ENCODE peak calls at places on chromosomes 6 and 20, in six cellular contexts. One of them, this sample, is unnamed.

GRCh38 chr6:75128881-75129570 is 76.8 kb downstream of the COL12A1 start:
- DNase-seq in neural progenitor cell: no peak
- DNase-seq in HL-60: no peak
- DNase-seq in left ventricle myocardium inferior: no peak
- DNase-seq in CD14-positive monocyte: no peak
- DNase-seq in GM23338: no peak
- DNase-seq in this sample: no peak

GRCh38 chr6:81938991-81939773 is 186.7 kb upstream of the TENT5A start:
- DNase-seq in left ventricle myocardium inferior: no peak
- DNase-seq in GM23338: peak; percentile 6
- DNase-seq in CD14-positive monocyte: no peak
- DNase-seq in HL-60: no peak
- DNase-seq in neural progenitor cell: no peak
- DNase-seq in this sample: no peak

GRCh38 chr6:150091466-150091865 is 22.5 kb upstream of the ULBP3 start:
- DNase-seq in left ventricle myocardium inferior: no peak
- DNase-seq in GM23338: no peak
- DNase-seq in CD14-positive monocyte: no peak
- DNase-seq in neural progenitor cell: no peak
- DNase-seq in HL-60: no peak
- DNase-seq in this sample: no peak

GRCh38 chr6:122676688-122677087 is 66.5 kb downstream of the PKIB start:
- DNase-seq in neural progenitor cell: no peak
- DNase-seq in GM23338: no peak
- DNase-seq in left ventricle myocardium inferior: no peak
- DNase-seq in CD14-positive monocyte: no peak
- DNase-seq in HL-60: no peak
- DNase-seq in this sample: no peak

GRCh38 chr6:154166140-154166539 is 127.1 kb downstream of the OPRM1 start:
- DNase-seq in neural progenitor cell: no peak
- DNase-seq in GM23338: peak; percentile 60
- DNase-seq in HL-60: no peak
- DNase-seq in left ventricle myocardium inferior: no peak
- DNase-seq in CD14-positive monocyte: no peak
- DNase-seq in this sample: no peak

GRCh38 chr6:78844899-78845298 is 22.5 kb upstream of the IRAK1BP1 start:
- DNase-seq in CD14-positive monocyte: no peak
- DNase-seq in neural progenitor cell: no peak
- DNase-seq in HL-60: no peak
- DNase-seq in left ventricle myocardium inferior: no peak
- DNase-seq in GM23338: no peak
- DNase-seq in this sample: no peak

GRCh38 chr6:46044876-46045617 is 29.4 kb upstream of the CLIC5 start:
- DNase-seq in neural progenitor cell: no peak
- DNase-seq in CD14-positive monocyte: no peak
- DNase-seq in HL-60: no peak
- DNase-seq in GM23338: no peak
- DNase-seq in left ventricle myocardium inferior: peak; percentile 32
- DNase-seq in this sample: no peak

GRCh38 chr6:7697820-7698623 is 27.9 kb upstream of the BMP6 start:
- DNase-seq in HL-60: peak; percentile 92
- DNase-seq in GM23338: peak; percentile 29
- DNase-seq in left ventricle myocardium inferior: no peak
- DNase-seq in CD14-positive monocyte: peak; percentile 92
- DNase-seq in neural progenitor cell: no peak
- DNase-seq in this sample: no peak

GRCh38 chr20:51388227-51388626 is 154.3 kb downstream of the NFATC2 start:
- DNase-seq in CD14-positive monocyte: no peak
- DNase-seq in neural progenitor cell: no peak
- DNase-seq in GM23338: no peak
- DNase-seq in HL-60: no peak
- DNase-seq in left ventricle myocardium inferior: no peak
- DNase-seq in this sample: no peak

GRCh38 chr6:118319890-118320289 is 228.2 kb upstream of the PLN start:
- DNase-seq in CD14-positive monocyte: no peak
- DNase-seq in GM23338: no peak
- DNase-seq in left ventricle myocardium inferior: no peak
- DNase-seq in neural progenitor cell: peak; percentile 49
- DNase-seq in HL-60: no peak
- DNase-seq in this sample: no peak

GRCh38 chr20:8589956-8590355 is 457.9 kb downstream of the PLCB1 start:
- DNase-seq in HL-60: no peak
- DNase-seq in left ventricle myocardium inferior: no peak
- DNase-seq in CD14-positive monocyte: no peak
- DNase-seq in neural progenitor cell: no peak
- DNase-seq in GM23338: no peak
- DNase-seq in this sample: no peak

GRCh38 chr6:165636015-165636414 is 27.0 kb downstream of the PDE10A start:
- DNase-seq in GM23338: no peak
- DNase-seq in CD14-positive monocyte: no peak
- DNase-seq in neural progenitor cell: no peak
- DNase-seq in HL-60: no peak
- DNase-seq in left ventricle myocardium inferior: no peak
- DNase-seq in this sample: no peak

GRCh38 chr20:4041748-4042411 is 26.5 kb upstream of the RNF24 start:
- DNase-seq in HL-60: peak; percentile 54
- DNase-seq in left ventricle myocardium inferior: peak; percentile 25
- DNase-seq in CD14-positive monocyte: no peak
- DNase-seq in GM23338: no peak
- DNase-seq in neural progenitor cell: no peak
- DNase-seq in this sample: no peak

GRCh38 chr20:4563534-4563933 is 158.2 kb upstream of the PRND start:
- DNase-seq in neural progenitor cell: peak; percentile 56
- DNase-seq in CD14-positive monocyte: no peak
- DNase-seq in HL-60: no peak
- DNase-seq in GM23338: peak; percentile 70
- DNase-seq in left ventricle myocardium inferior: no peak
- DNase-seq in this sample: no peak

GRCh38 chr6:154872605-154873004 is 122.5 kb upstream of the TIAM2 start:
- DNase-seq in left ventricle myocardium inferior: no peak
- DNase-seq in neural progenitor cell: peak; percentile 49
- DNase-seq in CD14-positive monocyte: no peak
- DNase-seq in HL-60: no peak
- DNase-seq in GM23338: peak; percentile 73
- DNase-seq in this sample: no peak

GRCh38 chr6:151722342-151722741 is 85.1 kb upstream of the ESR1 start:
- DNase-seq in HL-60: no peak
- DNase-seq in neural progenitor cell: no peak
- DNase-seq in left ventricle myocardium inferior: no peak
- DNase-seq in CD14-positive monocyte: no peak
- DNase-seq in GM23338: no peak
- DNase-seq in this sample: no peak

GRCh38 chr6:6577736-6578135 is 10.8 kb upstream of the LY86 start:
- DNase-seq in HL-60: no peak
- DNase-seq in CD14-positive monocyte: no peak
- DNase-seq in neural progenitor cell: no peak
- DNase-seq in GM23338: no peak
- DNase-seq in left ventricle myocardium inferior: no peak
- DNase-seq in this sample: no peak

GRCh38 chr20:11716239-11716944 is 201.3 kb upstream of the BTBD3 start:
- DNase-seq in left ventricle myocardium inferior: no peak
- DNase-seq in HL-60: peak; percentile 41
- DNase-seq in neural progenitor cell: peak; percentile 64
- DNase-seq in CD14-positive monocyte: no peak
- DNase-seq in GM23338: peak; percentile 89
- DNase-seq in this sample: no peak
- TF ChIP-seq CTCF in left ventricle myocardium inferior: no peak
- TF ChIP-seq CTCF in HL-60: no peak
- TF ChIP-seq CTCF in neural progenitor cell: peak; percentile 56
- TF ChIP-seq CTCF in CD14-positive monocyte: no peak
- TF ChIP-seq CTCF in GM23338: peak; percentile 58
- TF ChIP-seq CTCF in this sample: peak; percentile 80

GRCh38 chr6:36809933-36810844 is 29.1 kb downstream of the CPNE5 start:
- DNase-seq in left ventricle myocardium inferior: no peak
- DNase-seq in HL-60: no peak
- DNase-seq in neural progenitor cell: peak; percentile 41
- DNase-seq in GM23338: peak; percentile 62
- DNase-seq in CD14-positive monocyte: no peak
- DNase-seq in this sample: no peak
- TF ChIP-seq CTCF in left ventricle myocardium inferior: no peak
- TF ChIP-seq CTCF in HL-60: no peak
- TF ChIP-seq CTCF in neural progenitor cell: peak; percentile 46
- TF ChIP-seq CTCF in GM23338: peak; percentile 78
- TF ChIP-seq CTCF in CD14-positive monocyte: no peak
- TF ChIP-seq CTCF in this sample: no peak

DNA sequence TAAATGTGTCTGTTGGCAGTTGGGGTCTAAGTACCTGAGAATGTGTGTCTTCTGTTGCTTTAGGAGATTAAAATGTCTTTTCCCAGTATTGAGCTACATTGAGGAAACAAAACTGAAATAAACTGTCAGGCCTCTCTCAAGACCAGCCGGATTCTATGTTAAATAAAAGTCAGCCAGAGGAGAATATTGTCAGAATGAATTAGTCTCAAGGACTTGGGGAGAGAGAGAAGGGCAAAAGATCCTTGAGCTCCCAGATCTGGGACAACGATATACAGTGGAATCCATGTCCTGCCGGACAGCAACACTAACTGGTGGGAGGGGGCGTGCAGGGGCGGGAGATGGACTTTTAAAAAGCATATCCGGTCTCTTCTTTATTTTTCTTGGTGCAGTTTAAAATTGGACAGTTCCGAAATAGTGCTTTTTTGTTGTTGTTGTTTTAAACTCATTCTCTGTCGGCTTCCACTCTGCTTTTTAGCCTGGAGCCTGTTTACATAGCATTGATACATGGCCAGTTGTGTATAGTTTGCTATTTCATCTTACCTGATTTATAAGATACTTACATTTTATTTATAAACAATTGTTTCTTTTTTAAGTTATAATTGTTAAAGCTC is 3.3 kb upstream of the TBX18 start:
- DNase-seq in left ventricle myocardium inferior: no peak
- DNase-seq in CD14-positive monocyte: no peak
- DNase-seq in HL-60: no peak
- DNase-seq in neural progenitor cell: no peak
- DNase-seq in GM23338: no peak
- DNase-seq in this sample: no peak
- TF ChIP-seq CTCF in left ventricle myocardium inferior: no peak
- TF ChIP-seq CTCF in CD14-positive monocyte: no peak
- TF ChIP-seq CTCF in HL-60: no peak
- TF ChIP-seq CTCF in neural progenitor cell: no peak
- TF ChIP-seq CTCF in GM23338: no peak
- TF ChIP-seq CTCF in this sample: no peak

GRCh38 chr6:168368063-168368835 is 48.7 kb upstream of the DACT2 start:
- DNase-seq in neural progenitor cell: no peak
- DNase-seq in HL-60: no peak
- DNase-seq in GM23338: no peak
- DNase-seq in left ventricle myocardium inferior: no peak
- DNase-seq in CD14-positive monocyte: no peak
- DNase-seq in this sample: no peak
- TF ChIP-seq CTCF in neural progenitor cell: no peak
- TF ChIP-seq CTCF in HL-60: no peak
- TF ChIP-seq CTCF in GM23338: no peak
- TF ChIP-seq CTCF in left ventricle myocardium inferior: no peak
- TF ChIP-seq CTCF in CD14-positive monocyte: no peak
- TF ChIP-seq CTCF in this sample: peak; percentile 48

GRCh38 chr20:19026901-19027644 is 185.4 kb upstream of the SLC24A3 start:
- DNase-seq in HL-60: no peak
- DNase-seq in CD14-positive monocyte: no peak
- DNase-seq in GM23338: peak; percentile 48
- DNase-seq in neural progenitor cell: peak; percentile 2
- DNase-seq in left ventricle myocardium inferior: no peak
- DNase-seq in this sample: no peak
- TF ChIP-seq CTCF in HL-60: no peak
- TF ChIP-seq CTCF in CD14-positive monocyte: no peak
- TF ChIP-seq CTCF in GM23338: peak; percentile 62
- TF ChIP-seq CTCF in neural progenitor cell: peak; percentile 4
- TF ChIP-seq CTCF in left ventricle myocardium inferior: peak; percentile 14
- TF ChIP-seq CTCF in this sample: no peak

GRCh38 chr6:133369755-133370154 is 128.6 kb downstream of the EYA4 start:
- DNase-seq in CD14-positive monocyte: no peak
- DNase-seq in HL-60: no peak
- DNase-seq in neural progenitor cell: no peak
- DNase-seq in left ventricle myocardium inferior: no peak
- DNase-seq in GM23338: no peak
- DNase-seq in this sample: no peak

GRCh38 chr6:133362813-133363212 is 121.7 kb downstream of the EYA4 start:
- DNase-seq in GM23338: no peak
- DNase-seq in left ventricle myocardium inferior: no peak
- DNase-seq in neural progenitor cell: no peak
- DNase-seq in CD14-positive monocyte: no peak
- DNase-seq in HL-60: no peak
- DNase-seq in this sample: no peak

GRCh38 chr6:133368664-133369063 is 127.5 kb downstream of the EYA4 start:
- DNase-seq in neural progenitor cell: peak; percentile 19
- DNase-seq in HL-60: no peak
- DNase-seq in CD14-positive monocyte: no peak
- DNase-seq in left ventricle myocardium inferior: no peak
- DNase-seq in GM23338: no peak
- DNase-seq in this sample: no peak
- TF ChIP-seq CTCF in neural progenitor cell: no peak
- TF ChIP-seq CTCF in HL-60: no peak
- TF ChIP-seq CTCF in CD14-positive monocyte: no peak
- TF ChIP-seq CTCF in left ventricle myocardium inferior: peak; percentile 36
- TF ChIP-seq CTCF in GM23338: peak; percentile 53
- TF ChIP-seq CTCF in this sample: no peak

GRCh38 chr6:2430617-2431016 is 185.2 kb upstream of the GMDS start:
- DNase-seq in left ventricle myocardium inferior: no peak
- DNase-seq in GM23338: no peak
- DNase-seq in CD14-positive monocyte: no peak
- DNase-seq in neural progenitor cell: no peak
- DNase-seq in HL-60: no peak
- DNase-seq in this sample: no peak
- TF ChIP-seq CTCF in left ventricle myocardium inferior: no peak
- TF ChIP-seq CTCF in GM23338: no peak
- TF ChIP-seq CTCF in CD14-positive monocyte: no peak
- TF ChIP-seq CTCF in neural progenitor cell: no peak
- TF ChIP-seq CTCF in HL-60: no peak
- TF ChIP-seq CTCF in this sample: no peak

GRCh38 chr6:156658596-156659316 is 118.4 kb upstream of the ARID1B start:
- DNase-seq in neural progenitor cell: peak; percentile 35
- DNase-seq in left ventricle myocardium inferior: no peak
- DNase-seq in GM23338: no peak
- DNase-seq in HL-60: no peak
- DNase-seq in CD14-positive monocyte: no peak
- DNase-seq in this sample: no peak
- TF ChIP-seq CTCF in neural progenitor cell: no peak
- TF ChIP-seq CTCF in left ventricle myocardium inferior: no peak
- TF ChIP-seq CTCF in GM23338: no peak
- TF ChIP-seq CTCF in HL-60: no peak
- TF ChIP-seq CTCF in CD14-positive monocyte: no peak
- TF ChIP-seq CTCF in this sample: no peak

This sample was measured in chondrocyte.